ENCODE peak calls at places on chromosome 14, in eight cellular contexts. V is GM23248, L is MM.1S, T is neural progenitor cell, X is PC-3, N is hepatocyte, O is HCT116, R is SK-N-SH. H is an unnamed sample.

GRCh38 chr14:55589171-55589570 is 9.2 kb downstream of the KTN1 start:
- DNase-seq in V (peak; percentile 32), L (no peak), T (no peak), X (peak; percentile 41), N (no peak), O (no peak), R (no peak), H (no peak)

GRCh38 chr14:101781240-101782061 is 19.9 kb downstream of the PPP2R5C start:
- DNase-seq in V (peak; percentile 62), L (no peak), T (peak; percentile 36), X (no peak), N (no peak), O (no peak), R (peak; percentile 79), H (peak; percentile 23)

GRCh38 chr14:93029911-93030555 is 85.7 kb downstream of the ITPK1 start:
- DNase-seq in V (no peak), L (no peak), T (no peak), X (peak; percentile 39), N (no peak), O (no peak), R (no peak), H (no peak)

GRCh38 chr14:63478024-63478423 is 65.2 kb downstream of the PPP2R5E start:
- DNase-seq in V (no peak), L (peak; percentile 81), T (no peak), X (no peak), N (no peak), O (no peak), R (no peak), H (peak; percentile 61)

GRCh38 chr14:60002819-60003492 is 83.0 kb downstream of the LRRC9 start:
- DNase-seq in V (no peak), L (no peak), T (no peak), X (peak; percentile 42), N (peak; percentile 19), O (no peak), R (no peak), H (no peak)

GRCh38 chr14:100679707-100680438 is 46.8 kb upstream of the DLK1 start:
- DNase-seq in V (peak; percentile 78), L (no peak), T (no peak), X (no peak), N (peak; percentile 90), O (no peak), R (no peak), H (no peak)

GRCh38 chr14:105168496-105168978 is at the start of gene JAG2:
- DNase-seq in V (peak; percentile 33), L (peak; percentile 26), T (peak; percentile 79), X (peak; percentile 61), N (peak; percentile 56), O (no peak), R (peak; percentile 84), H (peak; percentile 64)

GRCh38 chr14:53570411-53571387 is 385.9 kb downstream of the BMP4 start:
- DNase-seq in V (no peak), L (no peak), T (no peak), X (no peak), N (no peak), O (no peak), R (no peak), H (no peak)

GRCh38 chr14:73008501-73008900 is 18.4 kb downstream of the ZFYVE1 start:
- DNase-seq in V (peak; percentile 49), L (no peak), T (no peak), X (no peak), N (no peak), O (no peak), R (no peak), H (no peak)

GRCh38 chr14:61696753-61697318 is 1.5 kb downstream of the HIF1A start:
- DNase-seq in V (peak; percentile 65), L (no peak), T (no peak), X (no peak), N (no peak), O (no peak), R (no peak), H (no peak)

GRCh38 chr14:95063391-95063790 is 93.9 kb downstream of the DICER1 start:
- DNase-seq in V (no peak), L (no peak), T (no peak), X (no peak), N (no peak), O (no peak), R (no peak), H (no peak)

GRCh38 chr14:33857650-33858049 is 93.2 kb downstream of the EGLN3 start:
- DNase-seq in V (no peak), L (no peak), T (no peak), X (no peak), N (no peak), O (no peak), R (no peak), H (no peak)

GRCh38 chr14:100303179-100303578 is 3.1 kb downstream of the SLC25A29 start:
- DNase-seq in V (peak; percentile 47), L (no peak), T (peak; percentile 46), X (peak; percentile 21), N (no peak), O (no peak), R (peak; percentile 72), H (peak; percentile 25)

GRCh38 chr14:70061108-70061507 is 127.6 kb downstream of the SLC8A3 start:
- DNase-seq in V (no peak), L (no peak), T (no peak), X (peak; percentile 56), N (no peak), O (no peak), R (no peak), H (no peak)

GRCh38 chr14:83994020-83994419 is 1535.9 kb upstream of the FLRT2 start:
- DNase-seq in V (no peak), L (no peak), T (no peak), X (no peak), N (no peak), O (no peak), R (no peak), H (no peak)

GRCh38 chr14:30251557-30252100 is 307.3 kb upstream of the G2E3 start:
- DNase-seq in V (no peak), L (no peak), T (no peak), X (no peak), N (no peak), O (no peak), R (no peak), H (no peak)

GRCh38 chr14:22394616-22395015 is 194.4 kb downstream of the DAD1 start:
- DNase-seq in V (no peak), L (no peak), T (no peak), X (no peak), N (no peak), O (no peak), R (no peak), H (no peak)

GRCh38 chr14:60753264-60754126 is 18.9 kb downstream of the MNAT1 start:
- DNase-seq in V (no peak), L (peak; percentile 79), T (no peak), X (no peak), N (no peak), O (no peak), R (no peak), H (no peak)

GRCh38 chr14:106694638-106695393 is 1168.4 kb downstream of the TMEM121 start:
- DNase-seq in V (no peak), L (peak; percentile 63), T (no peak), X (no peak), N (no peak), O (no peak), R (peak; percentile 42), H (no peak)

GRCh38 chr14:95332641-95333040 is 12.9 kb upstream of the CLMN start:
- DNase-seq in V (no peak), L (no peak), T (no peak), X (no peak), N (no peak), O (no peak), R (no peak), H (no peak)

GRCh38 chr14:55228261-55228660 is 36.9 kb upstream of the DLGAP5 start:
- DNase-seq in V (no peak), L (no peak), T (no peak), X (no peak), N (no peak), O (no peak), R (no peak), H (no peak)

GRCh38 chr14:32233292-32233691 is 30.2 kb upstream of the RNU6-8 start:
- DNase-seq in V (no peak), L (no peak), T (no peak), X (peak; percentile 11), N (no peak), O (no peak), R (no peak), H (no peak)
- H3K9me3 ChIP-seq in V (no peaks in the 10 kb centered on the region), L (no peaks in the 10 kb centered on the region), T (no peaks in the 10 kb centered on the region), X (no peaks in the 10 kb centered on the region), N (no peaks in the 10 kb centered on the region), O (no peaks in the 10 kb centered on the region), R (no peaks in the 10 kb centered on the region), H (no peaks in the 10 kb centered on the region)

DNA sequence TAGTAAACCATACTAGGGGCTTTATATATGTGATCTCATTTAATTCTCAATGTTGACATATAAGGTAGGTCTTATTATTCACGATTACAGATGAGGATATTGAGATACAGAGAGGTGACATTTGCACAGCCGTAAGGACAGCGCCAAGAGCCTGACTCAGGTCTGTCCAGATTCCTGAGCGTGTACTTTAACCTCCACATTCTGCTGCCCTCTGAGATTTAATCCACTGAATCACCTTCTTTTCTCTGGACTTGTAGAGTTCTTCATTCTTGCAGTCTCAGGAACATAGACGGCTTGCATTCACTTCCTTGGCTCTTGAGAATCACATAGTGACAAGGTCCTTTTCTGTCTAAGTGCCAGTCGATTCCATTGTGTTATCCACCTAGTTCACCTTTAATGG is 141.0 kb upstream of the ARHGAP5 start:
- DNase-seq in V (peak; percentile 33), L (no peak), T (no peak), X (peak; percentile 38), N (peak; percentile 57), O (no peak), R (no peak), H (no peak)
- H3K27ac ChIP-seq in V (no peak overlapping the region), L (no peak overlapping the region), T (no peak overlapping the region), X (no peak overlapping the region), N (peak overlapping the region; percentile 92), O (no peak overlapping the region), R (no peak overlapping the region), H (no peak overlapping the region)

GRCh38 chr14:64812412-64812811 is 67.3 kb downstream of the SPTB start:
- DNase-seq in V (no peak), L (peak; percentile 78), T (peak; percentile 43), X (no peak), N (peak; percentile 81), O (peak; percentile 47), R (no peak), H (peak; percentile 16)
- TF ChIP-seq EZH2phosphoT487 in V (no peak), L (no peak), T (no peak), X (no peak), N (no peak), O (no peak), R (no peak), H (no peak)

GRCh38 chr14:98578204-98578603 is 693.8 kb downstream of the BCL11B start:
- DNase-seq in V (peak; percentile 18), L (no peak), T (no peak), X (peak; percentile 32), N (peak; percentile 28), O (no peak), R (no peak), H (no peak)

GRCh38 chr14:98579140-98579539 is 692.9 kb downstream of the BCL11B start:
- DNase-seq in V (no peak), L (no peak), T (no peak), X (peak; percentile 1), N (no peak), O (no peak), R (no peak), H (no peak)

GRCh38 chr14:98571104-98571503 is 700.9 kb downstream of the BCL11B start:
- DNase-seq in V (no peak), L (no peak), T (no peak), X (no peak), N (no peak), O (no peak), R (no peak), H (no peak)

GRCh38 chr14:98580131-98580678 is 691.8 kb downstream of the BCL11B start:
- DNase-seq in V (peak; percentile 1), L (peak; percentile 7), T (peak; percentile 67), X (peak; percentile 16), N (peak; percentile 38), O (no peak), R (no peak), H (peak; percentile 12)

GRCh38 chr14:98576463-98576862 is 695.5 kb downstream of the BCL11B start:
- DNase-seq in V (no peak), L (no peak), T (no peak), X (no peak), N (no peak), O (no peak), R (no peak), H (no peak)
- H3K9me3 ChIP-seq in V (no peaks in the 10 kb centered on the region), L (no peaks in the 10 kb centered on the region), T (peaks cover 6% of the 10 kb centered on the region), X (peaks cover 11% of the 10 kb centered on the region), N (no peaks in the 10 kb centered on the region), O (no peaks in the 10 kb centered on the region), R (no peaks in the 10 kb centered on the region), H (no peaks in the 10 kb centered on the region)